ENCODE peak calls at places on chromosomes 5 and 9, in four cellular contexts. A is ACHN; H is activated CD4-positive, alpha-beta T cell treated with anti-CD3 and anti-CD28 coated beads for 24 hours; N is lower leg skin. D is an unnamed sample.

GRCh38 chr5:179232091-179232490 is 113.2 kb downstream of the ADAMTS2 start:
- DNase-seq in A (no peak), H (no peak), N (no peak), D (no peak)

GRCh38 chr5:160548949-160549665 is 127.5 kb downstream of the PTTG1 start:
- DNase-seq in A (peak; percentile 66), H (no peak), N (no peak), D (no peak)

GRCh38 chr5:127958421-127959011 is 125.0 kb upstream of the SLC12A2 start:
- DNase-seq in A (no peak), H (no peak), N (no peak), D (no peak)

GRCh38 chr5:113067635-113068344 is 91.2 kb downstream of the DCP2 start:
- DNase-seq in A (no peak), H (no peak), N (no peak), D (no peak)

GRCh38 chr9:124040935-124041816 is 29.6 kb downstream of the LHX2 start:
- DNase-seq in A (peak; percentile 35), H (no peak), N (peak; percentile 32), D (no peak)

GRCh38 chr5:136133416-136134383 is 1.1 kb downstream of the SMAD5 start:
- DNase-seq in A (peak; percentile 36), H (no peak), N (peak; percentile 62), D (peak; percentile 51)

GRCh38 chr5:67414712-67415111 is 218.1 kb upstream of the CD180 start:
- DNase-seq in A (no peak), H (no peak), N (no peak), D (no peak)

GRCh38 chr5:74636552-74636951 is 4.0 kb downstream of the ENC1 start:
- DNase-seq in A (no peak), H (no peak), N (no peak), D (no peak)

GRCh38 chr9:101468116-101468515 is 32.5 kb upstream of the ALDOB start:
- DNase-seq in A (peak; percentile 13), H (no peak), N (no peak), D (no peak)

GRCh38 chr5:131564229-131564652 is 70.8 kb downstream of the RAPGEF6 start:
- DNase-seq in A (no peak), H (no peak), N (no peak), D (no peak)

GRCh38 chr9:114386886-114387677 is 700 bp downstream of the AKNA start:
- DNase-seq in A (no peak), H (no peak), N (no peak), D (no peak)

GRCh38 chr5:114449836-114450515 is 88.1 kb downstream of the KCNN2 start:
- DNase-seq in A (peak; percentile 38), H (peak; percentile 19), N (peak; percentile 30), D (peak; percentile 50)

GRCh38 chr9:34741628-34742027 is 31.7 kb upstream of the CCL21 start:
- DNase-seq in A (no peak), H (no peak), N (no peak), D (no peak)

GRCh38 chr5:81519217-81519905 is 125.4 kb upstream of the ACOT12 start:
- DNase-seq in A (no peak), H (no peak), N (no peak), D (no peak)

GRCh38 chr5:178547753-178548415 is 42.3 kb downstream of the COL23A1 start:
- DNase-seq in A (no peak), H (no peak), N (no peak), D (no peak)

GRCh38 chr5:76513486-76513885 is 109.7 kb downstream of the F2RL2 start:
- DNase-seq in A (no peak), H (no peak), N (no peak), D (no peak)

GRCh38 chr9:120713257-120714087 is 798 bp downstream of the MEGF9 start:
- DNase-seq in A (no peak), H (no peak), N (no peak), D (no peak)

GRCh38 chr9:87445646-87446045 is 52.0 kb upstream of the DAPK1 start:
- DNase-seq in A (no peak), H (no peak), N (peak; percentile 21), D (peak; percentile 60)

GRCh38 chr5:6193315-6193714 is 185.0 kb downstream of the MED10 start:
- DNase-seq in A (no peak), H (no peak), N (no peak), D (peak; percentile 26)

GRCh38 chr5:5078009-5078897 is 61.9 kb upstream of the ADAMTS16 start:
- DNase-seq in A (no peak), H (no peak), N (no peak), D (no peak)

GRCh38 chr5:437281-437771 is 5.7 kb upstream of the EXOC3 start:
- DNase-seq in A (no peak), H (no peak), N (no peak), D (no peak)

GRCh38 chr5:171555160-171555559 is 135.7 kb downstream of the FGF18 start:
- DNase-seq in A (no peak), H (no peak), N (no peak), D (no peak)

GRCh38 chr5:54251981-54252380 is 58.4 kb downstream of the ARL15 start:
- DNase-seq in A (no peak), H (no peak), N (no peak), D (no peak)

GRCh38 chr9:89941875-89942274 is 337.1 kb downstream of the GADD45G start:
- DNase-seq in A (no peak), H (no peak), N (no peak), D (no peak)

GRCh38 chr5:37272564-37272963 is 23.4 kb upstream of the CPLANE1 start:
- DNase-seq in A (peak; percentile 69), H (no peak), N (no peak), D (peak; percentile 75)

GRCh38 chr5:176619203-176619568 is 9.2 kb upstream of the GPRIN1 start:
- DNase-seq in A (peak; percentile 79), H (peak; percentile 76), N (no peak), D (peak; percentile 50)

GRCh38 chr5:72441861-72442540 is 65.2 kb downstream of the ZNF366 start:
- DNase-seq in A (peak; percentile 54), H (no peak), N (no peak), D (no peak)

GRCh38 chr9:125529589-125530515 is 177.2 kb downstream of the MAPKAP1 start:
- DNase-seq in A (no peak), H (no peak), N (no peak), D (no peak)

GRCh38 chr5:68220260-68220659 is 4.7 kb downstream of the PIK3R1 start:
- DNase-seq in A (no peak), H (no peak), N (no peak), D (no peak)

GRCh38 chr9:34580358-34580757 is 9.2 kb downstream of the CNTFR start:
- DNase-seq in A (no peak), H (no peak), N (no peak), D (no peak)

D was measured in lung.